ENCODE peak calls at places on chromosomes 11 and 22, in six cellular contexts. D is amygdala; G is GOT3; B is BJ; X is cardiac muscle cell; S is activated CD4-positive, alpha-beta T cell treated with anti-CD3 and anti-CD28 coated beads for 24 hours. F is an unnamed sample.

GRCh38 chr11:13784848-13785247 is 116.4 kb downstream of the FAR1 start:
- DNase-seq in D (no peak), G (no peak), B (no peak), X (no peak), S (no peak), F (no peak)

GRCh38 chr11:109808569-109808968 is 284.6 kb upstream of the ZC3H12C start:
- DNase-seq in D (no peak), G (no peak), B (no peak), X (no peak), S (no peak), F (no peak)

GRCh38 chr11:72378704-72379383 is 55.5 kb downstream of the CLPB start:
- DNase-seq in D (no peak), G (no peak), B (no peak), X (no peak), S (no peak), F (no peak)

GRCh38 chr11:114036156-114036811 is 23.2 kb upstream of the ZBTB16 start:
- DNase-seq in D (no peak), G (peak), B (no peak), X (peak), S (peak), F (no peak)

GRCh38 chr11:2484576-2485125 is 39.8 kb downstream of the KCNQ1 start:
- DNase-seq in D (no peak), G (no peak), B (no peak), X (no peak), S (no peak), F (no peak)

GRCh38 chr22:30875481-30876215 is 92.9 kb downstream of the MORC2 start:
- DNase-seq in D (no peak), G (no peak), B (no peak), X (no peak), S (no peak), F (no peak)

GRCh38 chr22:21779444-21779843 is 43.9 kb upstream of the YPEL1 start:
- DNase-seq in D (no peak), G (no peak), B (no peak), X (no peak), S (no peak), F (no peak)

GRCh38 chr11:5596611-5597201 is at the start of gene TRIM6:
- DNase-seq in D (no peak), G (no peak), B (no peak), X (peak), S (no peak), F (peak)

GRCh38 chr22:35349704-35350538 is 31.0 kb upstream of the HMOX1 start:
- DNase-seq in D (no peak), G (no peak), B (no peak), X (no peak), S (no peak), F (no peak)

GRCh38 chr11:122732342-122733300 is 77.1 kb downstream of the UBASH3B start:
- DNase-seq in D (no peak), G (no peak), B (no peak), X (no peak), S (no peak), F (no peak)

GRCh38 chr11:16011396-16011795 is 344.9 kb downstream of the SOX6 start:
- DNase-seq in D (no peak), G (no peak), B (no peak), X (no peak), S (no peak), F (no peak)

GRCh38 chr22:46234851-46235437 is 15.1 kb downstream of the CDPF1 start:
- DNase-seq in D (no peak), G (no peak), B (no peak), X (no peak), S (no peak), F (no peak)

GRCh38 chr22:30486118-30486517 is 14.3 kb upstream of the SEC14L3 start:
- DNase-seq in D (no peak), G (no peak), B (no peak), X (no peak), S (no peak), F (no peak)

GRCh38 chr11:35619030-35619753 is 932 bp downstream of the FJX1 start:
- DNase-seq in D (no peak), G (no peak), B (no peak), X (no peak), S (no peak), F (no peak)

GRCh38 chr11:117356126-117356761 is 28.6 kb downstream of the CEP164 start:
- DNase-seq in D (no peak), G (no peak), B (no peak), X (no peak), S (no peak), F (no peak)

GRCh38 chr11:28713850-28714249 is 605.7 kb downstream of the METTL15 start:
- DNase-seq in D (no peak), G (no peak), B (no peak), X (no peak), S (no peak), F (no peak)

GRCh38 chr11:11779975-11780374 is 61.8 kb upstream of the USP47 start:
- DNase-seq in D (no peak), G (no peak), B (no peak), X (no peak), S (no peak), F (no peak)

GRCh38 chr11:65571940-65572339 is 398 bp upstream of the FAM89B start:
- DNase-seq in D (no peak), G (no peak), B (no peak), X (no peak), S (no peak), F (no peak)

GRCh38 chr11:18310800-18311340 is 11.1 kb downstream of the HPS5 start:
- DNase-seq in D (no peak), G (no peak), B (no peak), X (no peak), S (no peak), F (no peak)

GRCh38 chr11:1867381-1867780 is 14.5 kb downstream of the LSP1 start:
- DNase-seq in D (no peak), G (no peak), B (no peak), X (no peak), S (no peak), F (no peak)

GRCh38 chr11:100849009-100849913 is 162.2 kb downstream of the ARHGAP42 start:
- DNase-seq in D (no peak), G (no peak), B (peak), X (no peak), S (no peak), F (no peak)

GRCh38 chr11:85721191-85721590 is 35.2 kb upstream of the CCDC89 start:
- DNase-seq in D (no peak), G (no peak), B (no peak), X (no peak), S (no peak), F (no peak)

GRCh38 chr11:123475478-123475877 is 45.4 kb downstream of the GRAMD1B start:
- DNase-seq in D (no peak), G (no peak), B (no peak), X (peak), S (no peak), F (no peak)

GRCh38 chr11:35344990-35345655 is 74.2 kb downstream of the SLC1A2 start:
- DNase-seq in D (no peak), G (no peak), B (no peak), X (no peak), S (no peak), F (no peak)

GRCh38 chr11:78698612-78699011 is 123.9 kb upstream of the NARS2 start:
- DNase-seq in D (no peak), G (no peak), B (no peak), X (no peak), S (no peak), F (no peak)

GRCh38 chr11:115920087-115920461 is 415.9 kb upstream of the CADM1 start:
- DNase-seq in D (no peak), G (no peak), B (no peak), X (no peak), S (no peak), F (no peak)

GRCh38 chr11:45920531-45921477 is 1.7 kb upstream of the LARGE2 start:
- DNase-seq in D (no peak), G (no peak), B (no peak), X (no peak), S (no peak), F (peak)

GRCh38 chr11:46200537-46201281 is 76.8 kb upstream of the CREB3L1 start:
- DNase-seq in D (no peak), G (no peak), B (no peak), X (no peak), S (no peak), F (no peak)

GRCh38 chr11:79472736-79473536 is 32.1 kb upstream of the TENM4 start:
- DNase-seq in D (no peak), G (no peak), B (no peak), X (no peak), S (no peak), F (no peak)

GRCh38 chr22:41201146-41201545 is 4.0 kb upstream of the L3MBTL2 start:
- DNase-seq in D (no peak), G (no peak), B (no peak), X (no peak), S (no peak), F (no peak)

GRCh38 chr22:43862074-43862881 is at the start of gene SULT4A1:
- DNase-seq in D (no peak), G (no peak), B (no peak), X (peak), S (no peak), F (no peak)

GRCh38 chr11:119795231-119795630 is 66.2 kb upstream of the NECTIN1 start:
- DNase-seq in D (no peak), G (no peak), B (peak), X (no peak), S (no peak), F (no peak)

GRCh38 chr11:62547691-62548281 is 1.2 kb upstream of the AHNAK start:
- DNase-seq in D (no peak), G (no peak), B (no peak), X (peak), S (no peak), F (no peak)

GRCh38 chr11:95147364-95147905 is 57.8 kb downstream of the ENDOD1 start:
- DNase-seq in D (no peak), G (no peak), B (no peak), X (no peak), S (no peak), F (no peak)

GRCh38 chr11:124608146-124608545 is 3.1 kb upstream of the PANX3 start:
- DNase-seq in D (no peak), G (no peak), B (no peak), X (no peak), S (no peak), F (no peak)

GRCh38 chr11:16860632-16861031 is 122.2 kb downstream of the C11orf58 start:
- DNase-seq in D (no peak), G (no peak), B (no peak), X (peak), S (no peak), F (no peak)

F was measured in omental fat pad.